ENCODE peak calls at places on chromosomes 16 and 17, in eight cellular contexts. One of them, this sample, is unnamed.

GRCh38 chr17:37430051-37430591 is 23.4 kb downstream of the TADA2A start:
- DNase-seq in NCI-H748 treated with DMSO at 0.1 percent for 48 hours: no peak
- DNase-seq in lung: no peak
- DNase-seq in DMS 273 treated with DMSO at 0.1 percent for 48 hours: no peak
- DNase-seq in H4: no peak
- DNase-seq in fibroblast of lung: peak
- DNase-seq in mucosa of descending colon: no peak
- DNase-seq in CD8-positive, alpha-beta T cell: no peak
- DNase-seq in this sample: no peak

GRCh38 chr17:2025622-2026309 is 632 bp upstream of the RTN4RL1 start:
- DNase-seq in NCI-H748 treated with DMSO at 0.1 percent for 48 hours: peak
- DNase-seq in lung: peak
- DNase-seq in DMS 273 treated with DMSO at 0.1 percent for 48 hours: peak
- DNase-seq in H4: peak
- DNase-seq in fibroblast of lung: peak
- DNase-seq in mucosa of descending colon: peak
- DNase-seq in CD8-positive, alpha-beta T cell: no peak
- DNase-seq in this sample: peak

GRCh38 chr16:57365826-57366536 is 6.3 kb upstream of the CX3CL1 start:
- DNase-seq in NCI-H748 treated with DMSO at 0.1 percent for 48 hours: no peak
- DNase-seq in lung: no peak
- DNase-seq in DMS 273 treated with DMSO at 0.1 percent for 48 hours: no peak
- DNase-seq in H4: no peak
- DNase-seq in fibroblast of lung: no peak
- DNase-seq in mucosa of descending colon: no peak
- DNase-seq in CD8-positive, alpha-beta T cell: no peak
- DNase-seq in this sample: no peak

GRCh38 chr16:56848955-56849689 is 15.9 kb upstream of the SLC12A3 start:
- DNase-seq in NCI-H748 treated with DMSO at 0.1 percent for 48 hours: no peak
- DNase-seq in lung: no peak
- DNase-seq in DMS 273 treated with DMSO at 0.1 percent for 48 hours: peak
- DNase-seq in H4: peak
- DNase-seq in fibroblast of lung: peak
- DNase-seq in mucosa of descending colon: no peak
- DNase-seq in CD8-positive, alpha-beta T cell: no peak
- DNase-seq in this sample: no peak

GRCh38 chr17:2239882-2240430 is 63.6 kb downstream of the SMG6 start:
- DNase-seq in NCI-H748 treated with DMSO at 0.1 percent for 48 hours: no peak
- DNase-seq in lung: no peak
- DNase-seq in DMS 273 treated with DMSO at 0.1 percent for 48 hours: no peak
- DNase-seq in H4: peak
- DNase-seq in fibroblast of lung: peak
- DNase-seq in mucosa of descending colon: peak
- DNase-seq in CD8-positive, alpha-beta T cell: no peak
- DNase-seq in this sample: peak

GRCh38 chr17:43822566-43823190 is 10.3 kb downstream of the MPP3 start:
- DNase-seq in NCI-H748 treated with DMSO at 0.1 percent for 48 hours: no peak
- DNase-seq in lung: no peak
- DNase-seq in DMS 273 treated with DMSO at 0.1 percent for 48 hours: no peak
- DNase-seq in H4: no peak
- DNase-seq in fibroblast of lung: no peak
- DNase-seq in mucosa of descending colon: no peak
- DNase-seq in CD8-positive, alpha-beta T cell: no peak
- DNase-seq in this sample: no peak

GRCh38 chr16:54145881-54146280 is 140.7 kb downstream of the IRX3 start:
- DNase-seq in NCI-H748 treated with DMSO at 0.1 percent for 48 hours: no peak
- DNase-seq in lung: no peak
- DNase-seq in DMS 273 treated with DMSO at 0.1 percent for 48 hours: no peak
- DNase-seq in H4: no peak
- DNase-seq in fibroblast of lung: no peak
- DNase-seq in mucosa of descending colon: no peak
- DNase-seq in CD8-positive, alpha-beta T cell: no peak
- DNase-seq in this sample: peak

GRCh38 chr17:38428643-38429371 is 543 bp downstream of the ARHGAP23 start:
- DNase-seq in NCI-H748 treated with DMSO at 0.1 percent for 48 hours: no peak
- DNase-seq in lung: no peak
- DNase-seq in DMS 273 treated with DMSO at 0.1 percent for 48 hours: no peak
- DNase-seq in H4: no peak
- DNase-seq in fibroblast of lung: peak
- DNase-seq in mucosa of descending colon: peak
- DNase-seq in CD8-positive, alpha-beta T cell: no peak
- DNase-seq in this sample: no peak

GRCh38 chr16:28257256-28257655 is 35.1 kb upstream of the SBK1 start:
- DNase-seq in NCI-H748 treated with DMSO at 0.1 percent for 48 hours: no peak
- DNase-seq in lung: no peak
- DNase-seq in DMS 273 treated with DMSO at 0.1 percent for 48 hours: no peak
- DNase-seq in H4: no peak
- DNase-seq in fibroblast of lung: no peak
- DNase-seq in mucosa of descending colon: no peak
- DNase-seq in CD8-positive, alpha-beta T cell: no peak
- DNase-seq in this sample: no peak

GRCh38 chr17:74512624-74513084 is 18.6 kb downstream of the CD300LB start:
- DNase-seq in NCI-H748 treated with DMSO at 0.1 percent for 48 hours: no peak
- DNase-seq in lung: no peak
- DNase-seq in DMS 273 treated with DMSO at 0.1 percent for 48 hours: no peak
- DNase-seq in H4: peak
- DNase-seq in fibroblast of lung: peak
- DNase-seq in mucosa of descending colon: no peak
- DNase-seq in CD8-positive, alpha-beta T cell: no peak
- DNase-seq in this sample: no peak

GRCh38 chr17:44916781-44917241 is 1.5 kb upstream of the GFAP start:
- DNase-seq in NCI-H748 treated with DMSO at 0.1 percent for 48 hours: no peak
- DNase-seq in lung: no peak
- DNase-seq in DMS 273 treated with DMSO at 0.1 percent for 48 hours: no peak
- DNase-seq in H4: peak
- DNase-seq in fibroblast of lung: peak
- DNase-seq in mucosa of descending colon: no peak
- DNase-seq in CD8-positive, alpha-beta T cell: no peak
- DNase-seq in this sample: no peak

GRCh38 chr17:79443026-79443425 is 167.8 kb downstream of the RBFOX3 start:
- DNase-seq in NCI-H748 treated with DMSO at 0.1 percent for 48 hours: no peak
- DNase-seq in lung: no peak
- DNase-seq in DMS 273 treated with DMSO at 0.1 percent for 48 hours: no peak
- DNase-seq in H4: no peak
- DNase-seq in fibroblast of lung: no peak
- DNase-seq in mucosa of descending colon: no peak
- DNase-seq in CD8-positive, alpha-beta T cell: no peak
- DNase-seq in this sample: no peak

GRCh38 chr16:57622361-57623250 is 5.8 kb upstream of the ADGRG1 start:
- DNase-seq in NCI-H748 treated with DMSO at 0.1 percent for 48 hours: no peak
- DNase-seq in lung: no peak
- DNase-seq in DMS 273 treated with DMSO at 0.1 percent for 48 hours: no peak
- DNase-seq in H4: no peak
- DNase-seq in fibroblast of lung: no peak
- DNase-seq in mucosa of descending colon: no peak
- DNase-seq in CD8-positive, alpha-beta T cell: no peak
- DNase-seq in this sample: no peak

GRCh38 chr16:87177627-87178026 is 139.6 kb downstream of the C16orf95 start:
- DNase-seq in NCI-H748 treated with DMSO at 0.1 percent for 48 hours: no peak
- DNase-seq in lung: no peak
- DNase-seq in DMS 273 treated with DMSO at 0.1 percent for 48 hours: no peak
- DNase-seq in H4: no peak
- DNase-seq in fibroblast of lung: no peak
- DNase-seq in mucosa of descending colon: no peak
- DNase-seq in CD8-positive, alpha-beta T cell: no peak
- DNase-seq in this sample: no peak

GRCh38 chr17:71224824-71225575 is 895.8 kb upstream of the SOX9 start:
- DNase-seq in NCI-H748 treated with DMSO at 0.1 percent for 48 hours: peak
- DNase-seq in lung: no peak
- DNase-seq in DMS 273 treated with DMSO at 0.1 percent for 48 hours: no peak
- DNase-seq in H4: peak
- DNase-seq in fibroblast of lung: peak
- DNase-seq in mucosa of descending colon: peak
- DNase-seq in CD8-positive, alpha-beta T cell: no peak
- DNase-seq in this sample: no peak

GRCh38 chr17:75771334-75772281 is 6.6 kb upstream of the GALK1 start:
- DNase-seq in NCI-H748 treated with DMSO at 0.1 percent for 48 hours: no peak
- DNase-seq in lung: no peak
- DNase-seq in DMS 273 treated with DMSO at 0.1 percent for 48 hours: no peak
- DNase-seq in H4: no peak
- DNase-seq in fibroblast of lung: no peak
- DNase-seq in mucosa of descending colon: peak
- DNase-seq in CD8-positive, alpha-beta T cell: no peak
- DNase-seq in this sample: no peak

GRCh38 chr16:89723279-89724250 is 2.2 kb downstream of the ZNF276 start:
- DNase-seq in NCI-H748 treated with DMSO at 0.1 percent for 48 hours: no peak
- DNase-seq in lung: no peak
- DNase-seq in DMS 273 treated with DMSO at 0.1 percent for 48 hours: no peak
- DNase-seq in H4: no peak
- DNase-seq in fibroblast of lung: peak
- DNase-seq in mucosa of descending colon: peak
- DNase-seq in CD8-positive, alpha-beta T cell: peak
- DNase-seq in this sample: no peak

GRCh38 chr16:14321542-14321941 is 250.4 kb downstream of the MRTFB start:
- DNase-seq in NCI-H748 treated with DMSO at 0.1 percent for 48 hours: no peak
- DNase-seq in lung: no peak
- DNase-seq in DMS 273 treated with DMSO at 0.1 percent for 48 hours: no peak
- DNase-seq in H4: no peak
- DNase-seq in fibroblast of lung: no peak
- DNase-seq in mucosa of descending colon: no peak
- DNase-seq in CD8-positive, alpha-beta T cell: no peak
- DNase-seq in this sample: no peak

GRCh38 chr17:17834974-17835373 is 1.8 kb downstream of the SREBF1 start:
- DNase-seq in NCI-H748 treated with DMSO at 0.1 percent for 48 hours: no peak
- DNase-seq in lung: no peak
- DNase-seq in DMS 273 treated with DMSO at 0.1 percent for 48 hours: no peak
- DNase-seq in H4: no peak
- DNase-seq in fibroblast of lung: no peak
- DNase-seq in mucosa of descending colon: no peak
- DNase-seq in CD8-positive, alpha-beta T cell: no peak
- DNase-seq in this sample: no peak

GRCh38 chr16:15897834-15898254 is 9.4 kb upstream of the CEP20 start:
- DNase-seq in NCI-H748 treated with DMSO at 0.1 percent for 48 hours: no peak
- DNase-seq in lung: no peak
- DNase-seq in DMS 273 treated with DMSO at 0.1 percent for 48 hours: no peak
- DNase-seq in H4: no peak
- DNase-seq in fibroblast of lung: peak
- DNase-seq in mucosa of descending colon: no peak
- DNase-seq in CD8-positive, alpha-beta T cell: no peak
- DNase-seq in this sample: no peak

GRCh38 chr17:66829883-66830282 is 5.0 kb upstream of the CACNG5 start:
- DNase-seq in NCI-H748 treated with DMSO at 0.1 percent for 48 hours: no peak
- DNase-seq in lung: no peak
- DNase-seq in DMS 273 treated with DMSO at 0.1 percent for 48 hours: peak
- DNase-seq in H4: no peak
- DNase-seq in fibroblast of lung: no peak
- DNase-seq in mucosa of descending colon: no peak
- DNase-seq in CD8-positive, alpha-beta T cell: no peak
- DNase-seq in this sample: peak

GRCh38 chr16:67000384-67001158 is 12.2 kb downstream of the CES4A start:
- DNase-seq in NCI-H748 treated with DMSO at 0.1 percent for 48 hours: peak
- DNase-seq in lung: peak
- DNase-seq in DMS 273 treated with DMSO at 0.1 percent for 48 hours: no peak
- DNase-seq in H4: no peak
- DNase-seq in fibroblast of lung: peak
- DNase-seq in mucosa of descending colon: peak
- DNase-seq in CD8-positive, alpha-beta T cell: peak
- DNase-seq in this sample: no peak

GRCh38 chr17:17545031-17545820 is 46.3 kb downstream of the PEMT start:
- DNase-seq in NCI-H748 treated with DMSO at 0.1 percent for 48 hours: no peak
- DNase-seq in lung: no peak
- DNase-seq in DMS 273 treated with DMSO at 0.1 percent for 48 hours: no peak
- DNase-seq in H4: no peak
- DNase-seq in fibroblast of lung: peak
- DNase-seq in mucosa of descending colon: no peak
- DNase-seq in CD8-positive, alpha-beta T cell: no peak
- DNase-seq in this sample: no peak

GRCh38 chr16:57003439-57004386 is 14.4 kb downstream of the NLRC5 start:
- DNase-seq in NCI-H748 treated with DMSO at 0.1 percent for 48 hours: no peak
- DNase-seq in lung: no peak
- DNase-seq in DMS 273 treated with DMSO at 0.1 percent for 48 hours: no peak
- DNase-seq in H4: no peak
- DNase-seq in fibroblast of lung: no peak
- DNase-seq in mucosa of descending colon: no peak
- DNase-seq in CD8-positive, alpha-beta T cell: no peak
- DNase-seq in this sample: no peak

GRCh38 chr17:60598001-60598736 is 1.8 kb upstream of the PPM1D start:
- DNase-seq in NCI-H748 treated with DMSO at 0.1 percent for 48 hours: no peak
- DNase-seq in lung: no peak
- DNase-seq in DMS 273 treated with DMSO at 0.1 percent for 48 hours: no peak
- DNase-seq in H4: no peak
- DNase-seq in fibroblast of lung: no peak
- DNase-seq in mucosa of descending colon: no peak
- DNase-seq in CD8-positive, alpha-beta T cell: no peak
- DNase-seq in this sample: peak

GRCh38 chr16:48829361-48829760 is 219.4 kb upstream of the N4BP1 start:
- DNase-seq in NCI-H748 treated with DMSO at 0.1 percent for 48 hours: peak
- DNase-seq in lung: no peak
- DNase-seq in DMS 273 treated with DMSO at 0.1 percent for 48 hours: peak
- DNase-seq in H4: no peak
- DNase-seq in fibroblast of lung: no peak
- DNase-seq in mucosa of descending colon: no peak
- DNase-seq in CD8-positive, alpha-beta T cell: no peak
- DNase-seq in this sample: no peak

GRCh38 chr16:13351222-13351621 is 449.8 kb downstream of the SHISA9 start:
- DNase-seq in NCI-H748 treated with DMSO at 0.1 percent for 48 hours: no peak
- DNase-seq in lung: no peak
- DNase-seq in DMS 273 treated with DMSO at 0.1 percent for 48 hours: no peak
- DNase-seq in H4: no peak
- DNase-seq in fibroblast of lung: no peak
- DNase-seq in mucosa of descending colon: no peak
- DNase-seq in CD8-positive, alpha-beta T cell: no peak
- DNase-seq in this sample: no peak

GRCh38 chr17:60258313-60258712 is 108.5 kb downstream of the CA4 start:
- DNase-seq in NCI-H748 treated with DMSO at 0.1 percent for 48 hours: no peak
- DNase-seq in lung: no peak
- DNase-seq in DMS 273 treated with DMSO at 0.1 percent for 48 hours: no peak
- DNase-seq in H4: no peak
- DNase-seq in fibroblast of lung: no peak
- DNase-seq in mucosa of descending colon: no peak
- DNase-seq in CD8-positive, alpha-beta T cell: no peak
- DNase-seq in this sample: no peak

GRCh38 chr17:27939489-27940465 is 46.6 kb upstream of the LYRM9 start:
- DNase-seq in NCI-H748 treated with DMSO at 0.1 percent for 48 hours: peak
- DNase-seq in lung: no peak
- DNase-seq in DMS 273 treated with DMSO at 0.1 percent for 48 hours: no peak
- DNase-seq in H4: no peak
- DNase-seq in fibroblast of lung: no peak
- DNase-seq in mucosa of descending colon: no peak
- DNase-seq in CD8-positive, alpha-beta T cell: no peak
- DNase-seq in this sample: no peak

GRCh38 chr17:4901648-4902344 is 1.1 kb downstream of the CHRNE start:
- DNase-seq in NCI-H748 treated with DMSO at 0.1 percent for 48 hours: no peak
- DNase-seq in lung: no peak
- DNase-seq in DMS 273 treated with DMSO at 0.1 percent for 48 hours: no peak
- DNase-seq in H4: no peak
- DNase-seq in fibroblast of lung: peak
- DNase-seq in mucosa of descending colon: peak
- DNase-seq in CD8-positive, alpha-beta T cell: no peak
- DNase-seq in this sample: no peak

GRCh38 chr16:87809150-87809902 is 43.5 kb upstream of the KLHDC4 start:
- DNase-seq in NCI-H748 treated with DMSO at 0.1 percent for 48 hours: no peak
- DNase-seq in lung: no peak
- DNase-seq in DMS 273 treated with DMSO at 0.1 percent for 48 hours: no peak
- DNase-seq in H4: no peak
- DNase-seq in fibroblast of lung: peak
- DNase-seq in mucosa of descending colon: no peak
- DNase-seq in CD8-positive, alpha-beta T cell: no peak
- DNase-seq in this sample: no peak

GRCh38 chr16:67237396-67238277 is 9.6 kb downstream of the FHOD1 start:
- DNase-seq in NCI-H748 treated with DMSO at 0.1 percent for 48 hours: no peak
- DNase-seq in lung: no peak
- DNase-seq in DMS 273 treated with DMSO at 0.1 percent for 48 hours: no peak
- DNase-seq in H4: no peak
- DNase-seq in fibroblast of lung: no peak
- DNase-seq in mucosa of descending colon: no peak
- DNase-seq in CD8-positive, alpha-beta T cell: no peak
- DNase-seq in this sample: no peak

GRCh38 chr16:46689492-46690280 is at the start of gene ORC6:
- DNase-seq in NCI-H748 treated with DMSO at 0.1 percent for 48 hours: peak
- DNase-seq in lung: peak
- DNase-seq in DMS 273 treated with DMSO at 0.1 percent for 48 hours: peak
- DNase-seq in H4: peak
- DNase-seq in fibroblast of lung: peak
- DNase-seq in mucosa of descending colon: peak
- DNase-seq in CD8-positive, alpha-beta T cell: peak
- DNase-seq in this sample: peak